ENCODE peak calls at places on chromosomes 7 and 10, in five cellular contexts. U is hepatocyte, D is foreskin fibroblast, Z is astrocyte of the spinal cord, N is astrocyte. B is an unnamed sample.

GRCh38 chr10:128036746-128037542 is 89.3 kb downstream of the MKI67 start:
- DNase-seq in U (peak), D (no peak), Z (peak), N (peak), B (peak)

GRCh38 chr7:1538544-1539345 is 8.2 kb downstream of the MAFK start:
- DNase-seq in U (peak), D (no peak), Z (no peak), N (no peak), B (no peak)

GRCh38 chr10:4334076-4334475 is 491.9 kb upstream of the AKR1E2 start:
- DNase-seq in U (no peak), D (no peak), Z (no peak), N (no peak), B (no peak)

GRCh38 chr10:43249962-43250624 is 16.8 kb downstream of the RASGEF1A start:
- DNase-seq in U (no peak), D (no peak), Z (no peak), N (no peak), B (peak)

GRCh38 chr10:125592897-125593296 is 90.1 kb downstream of the TEX36 start:
- DNase-seq in U (no peak), D (no peak), Z (no peak), N (no peak), B (no peak)

GRCh38 chr7:69880848-69881247 is 282.6 kb downstream of the AUTS2 start:
- DNase-seq in U (no peak), D (no peak), Z (no peak), N (no peak), B (no peak)

GRCh38 chr7:111528331-111528730 is 34.0 kb downstream of the IMMP2L start:
- DNase-seq in U (no peak), D (no peak), Z (no peak), N (no peak), B (no peak)

GRCh38 chr7:76330673-76331072 is 28.1 kb downstream of the YWHAG start:
- DNase-seq in U (no peak), D (no peak), Z (no peak), N (no peak), B (no peak)

GRCh38 chr7:42991913-42992576 is 59.9 kb downstream of the MRPL32 start:
- DNase-seq in U (no peak), D (no peak), Z (no peak), N (no peak), B (no peak)

GRCh38 chr7:155523168-155523675 is 23.1 kb downstream of the CNPY1 start:
- DNase-seq in U (no peak), D (no peak), Z (no peak), N (no peak), B (no peak)

GRCh38 chr10:119542990-119543813 is 683 bp upstream of the RGS10 start:
- DNase-seq in U (peak), D (no peak), Z (peak), N (peak), B (peak)

GRCh38 chr10:110850990-110851389 is 20.7 kb upstream of the PDCD4 start:
- DNase-seq in U (peak), D (no peak), Z (no peak), N (no peak), B (no peak)